ENCODE peak calls at places on chromosomes 16 and 17, in six cellular contexts. One of them, this sample, is unnamed.

GRCh38 chr17:34098712-34099111 is 156.4 kb upstream of the CCL2 start:
- DNase-seq in NCI-H2081: no peak
- DNase-seq in EL: no peak
- DNase-seq in fibroblast of pulmonary artery: no peak
- DNase-seq in activated CD4-positive, alpha-beta T cell treated with anti-CD3 and anti-CD28 coated beads, Interleukin-2, amount 50 U/mL, for 48 hours: no peak
- DNase-seq in iris pigment epithelial cell: no peak
- DNase-seq in this sample: no peak

GRCh38 chr16:57314161-57314785 is 29.8 kb upstream of the PLLP start:
- DNase-seq in NCI-H2081: no peak
- DNase-seq in EL: no peak
- DNase-seq in fibroblast of pulmonary artery: no peak
- DNase-seq in activated CD4-positive, alpha-beta T cell treated with anti-CD3 and anti-CD28 coated beads, Interleukin-2, amount 50 U/mL, for 48 hours: no peak
- DNase-seq in iris pigment epithelial cell: no peak
- DNase-seq in this sample: no peak

GRCh38 chr17:28937044-28937729 is 14.1 kb downstream of the PHF12 start:
- DNase-seq in NCI-H2081: no peak
- DNase-seq in EL: no peak
- DNase-seq in fibroblast of pulmonary artery: peak
- DNase-seq in activated CD4-positive, alpha-beta T cell treated with anti-CD3 and anti-CD28 coated beads, Interleukin-2, amount 50 U/mL, for 48 hours: no peak
- DNase-seq in iris pigment epithelial cell: peak
- DNase-seq in this sample: peak

GRCh38 chr17:36889955-36890354 is 47.3 kb upstream of the LHX1 start:
- DNase-seq in NCI-H2081: no peak
- DNase-seq in EL: no peak
- DNase-seq in fibroblast of pulmonary artery: no peak
- DNase-seq in activated CD4-positive, alpha-beta T cell treated with anti-CD3 and anti-CD28 coated beads, Interleukin-2, amount 50 U/mL, for 48 hours: no peak
- DNase-seq in iris pigment epithelial cell: no peak
- DNase-seq in this sample: no peak

GRCh38 chr17:56577190-56577589 is 16.3 kb upstream of the NOG start:
- DNase-seq in NCI-H2081: no peak
- DNase-seq in EL: no peak
- DNase-seq in fibroblast of pulmonary artery: no peak
- DNase-seq in activated CD4-positive, alpha-beta T cell treated with anti-CD3 and anti-CD28 coated beads, Interleukin-2, amount 50 U/mL, for 48 hours: no peak
- DNase-seq in iris pigment epithelial cell: no peak
- DNase-seq in this sample: no peak

GRCh38 chr16:83967091-83967490 is 953 bp upstream of the NECAB2 start:
- DNase-seq in NCI-H2081: no peak
- DNase-seq in EL: no peak
- DNase-seq in fibroblast of pulmonary artery: no peak
- DNase-seq in activated CD4-positive, alpha-beta T cell treated with anti-CD3 and anti-CD28 coated beads, Interleukin-2, amount 50 U/mL, for 48 hours: no peak
- DNase-seq in iris pigment epithelial cell: no peak
- DNase-seq in this sample: no peak

GRCh38 chr16:69555437-69555836 is 10.3 kb upstream of the NFAT5 start:
- DNase-seq in NCI-H2081: no peak
- DNase-seq in EL: no peak
- DNase-seq in fibroblast of pulmonary artery: no peak
- DNase-seq in activated CD4-positive, alpha-beta T cell treated with anti-CD3 and anti-CD28 coated beads, Interleukin-2, amount 50 U/mL, for 48 hours: no peak
- DNase-seq in iris pigment epithelial cell: no peak
- DNase-seq in this sample: no peak

GRCh38 chr16:86901483-86901882 is 323.1 kb downstream of the FOXL1 start:
- DNase-seq in NCI-H2081: no peak
- DNase-seq in EL: peak
- DNase-seq in fibroblast of pulmonary artery: peak
- DNase-seq in activated CD4-positive, alpha-beta T cell treated with anti-CD3 and anti-CD28 coated beads, Interleukin-2, amount 50 U/mL, for 48 hours: no peak
- DNase-seq in iris pigment epithelial cell: peak
- DNase-seq in this sample: no peak

GRCh38 chr17:59565959-59566324 is 532 bp downstream of the DHX40 start:
- DNase-seq in NCI-H2081: peak
- DNase-seq in EL: peak
- DNase-seq in fibroblast of pulmonary artery: peak
- DNase-seq in activated CD4-positive, alpha-beta T cell treated with anti-CD3 and anti-CD28 coated beads, Interleukin-2, amount 50 U/mL, for 48 hours: peak
- DNase-seq in iris pigment epithelial cell: peak
- DNase-seq in this sample: no peak

GRCh38 chr17:57425903-57426574 is 169.7 kb downstream of the MSI2 start:
- DNase-seq in NCI-H2081: no peak
- DNase-seq in EL: no peak
- DNase-seq in fibroblast of pulmonary artery: no peak
- DNase-seq in activated CD4-positive, alpha-beta T cell treated with anti-CD3 and anti-CD28 coated beads, Interleukin-2, amount 50 U/mL, for 48 hours: no peak
- DNase-seq in iris pigment epithelial cell: no peak
- DNase-seq in this sample: no peak

GRCh38 chr17:50170662-50171370 is 5.0 kb downstream of the SGCA start:
- DNase-seq in NCI-H2081: no peak
- DNase-seq in EL: no peak
- DNase-seq in fibroblast of pulmonary artery: no peak
- DNase-seq in activated CD4-positive, alpha-beta T cell treated with anti-CD3 and anti-CD28 coated beads, Interleukin-2, amount 50 U/mL, for 48 hours: peak
- DNase-seq in iris pigment epithelial cell: no peak
- DNase-seq in this sample: no peak

GRCh38 chr16:10037771-10038170 is 144.5 kb downstream of the GRIN2A start:
- DNase-seq in NCI-H2081: no peak
- DNase-seq in EL: peak
- DNase-seq in fibroblast of pulmonary artery: no peak
- DNase-seq in activated CD4-positive, alpha-beta T cell treated with anti-CD3 and anti-CD28 coated beads, Interleukin-2, amount 50 U/mL, for 48 hours: no peak
- DNase-seq in iris pigment epithelial cell: peak
- DNase-seq in this sample: no peak

GRCh38 chr17:68248886-68249872 is 1.3 kb downstream of the AMZ2 start:
- DNase-seq in NCI-H2081: no peak
- DNase-seq in EL: peak
- DNase-seq in fibroblast of pulmonary artery: no peak
- DNase-seq in activated CD4-positive, alpha-beta T cell treated with anti-CD3 and anti-CD28 coated beads, Interleukin-2, amount 50 U/mL, for 48 hours: no peak
- DNase-seq in iris pigment epithelial cell: no peak
- DNase-seq in this sample: peak

GRCh38 chr17:410674-411401 is 58.2 kb upstream of the RPH3AL start:
- DNase-seq in NCI-H2081: no peak
- DNase-seq in EL: peak
- DNase-seq in fibroblast of pulmonary artery: peak
- DNase-seq in activated CD4-positive, alpha-beta T cell treated with anti-CD3 and anti-CD28 coated beads, Interleukin-2, amount 50 U/mL, for 48 hours: peak
- DNase-seq in iris pigment epithelial cell: peak
- DNase-seq in this sample: no peak

GRCh38 chr16:55508941-55509920 is at the start of gene LPCAT2:
- DNase-seq in NCI-H2081: peak
- DNase-seq in EL: peak
- DNase-seq in fibroblast of pulmonary artery: peak
- DNase-seq in activated CD4-positive, alpha-beta T cell treated with anti-CD3 and anti-CD28 coated beads, Interleukin-2, amount 50 U/mL, for 48 hours: peak
- DNase-seq in iris pigment epithelial cell: peak
- DNase-seq in this sample: peak

GRCh38 chr16:89175280-89176146 is 4.0 kb downstream of the CDH15 start:
- DNase-seq in NCI-H2081: no peak
- DNase-seq in EL: no peak
- DNase-seq in fibroblast of pulmonary artery: no peak
- DNase-seq in activated CD4-positive, alpha-beta T cell treated with anti-CD3 and anti-CD28 coated beads, Interleukin-2, amount 50 U/mL, for 48 hours: no peak
- DNase-seq in iris pigment epithelial cell: no peak
- DNase-seq in this sample: no peak

GRCh38 chr17:44091200-44091997 is 20.9 kb downstream of the G6PC3 start:
- DNase-seq in NCI-H2081: no peak
- DNase-seq in EL: no peak
- DNase-seq in fibroblast of pulmonary artery: no peak
- DNase-seq in activated CD4-positive, alpha-beta T cell treated with anti-CD3 and anti-CD28 coated beads, Interleukin-2, amount 50 U/mL, for 48 hours: no peak
- DNase-seq in iris pigment epithelial cell: no peak
- DNase-seq in this sample: no peak

GRCh38 chr16:92431-93339 is 14.7 kb downstream of the MPG start:
- DNase-seq in NCI-H2081: no peak
- DNase-seq in EL: no peak
- DNase-seq in fibroblast of pulmonary artery: no peak
- DNase-seq in activated CD4-positive, alpha-beta T cell treated with anti-CD3 and anti-CD28 coated beads, Interleukin-2, amount 50 U/mL, for 48 hours: no peak
- DNase-seq in iris pigment epithelial cell: no peak
- DNase-seq in this sample: no peak

GRCh38 chr16:48507886-48508285 is 102.1 kb downstream of the N4BP1 start:
- DNase-seq in NCI-H2081: no peak
- DNase-seq in EL: no peak
- DNase-seq in fibroblast of pulmonary artery: no peak
- DNase-seq in activated CD4-positive, alpha-beta T cell treated with anti-CD3 and anti-CD28 coated beads, Interleukin-2, amount 50 U/mL, for 48 hours: no peak
- DNase-seq in iris pigment epithelial cell: no peak
- DNase-seq in this sample: no peak

GRCh38 chr17:72826602-72827001 is 265.9 kb downstream of the SLC39A11 start:
- DNase-seq in NCI-H2081: no peak
- DNase-seq in EL: peak
- DNase-seq in fibroblast of pulmonary artery: peak
- DNase-seq in activated CD4-positive, alpha-beta T cell treated with anti-CD3 and anti-CD28 coated beads, Interleukin-2, amount 50 U/mL, for 48 hours: no peak
- DNase-seq in iris pigment epithelial cell: peak
- DNase-seq in this sample: no peak

GRCh38 chr16:969508-970378 is 1.0 kb downstream of the LMF1 start:
- DNase-seq in NCI-H2081: no peak
- DNase-seq in EL: peak
- DNase-seq in fibroblast of pulmonary artery: peak
- DNase-seq in activated CD4-positive, alpha-beta T cell treated with anti-CD3 and anti-CD28 coated beads, Interleukin-2, amount 50 U/mL, for 48 hours: peak
- DNase-seq in iris pigment epithelial cell: peak
- DNase-seq in this sample: no peak

GRCh38 chr17:80195671-80196529 is 24.2 kb downstream of the SGSH start:
- DNase-seq in NCI-H2081: no peak
- DNase-seq in EL: peak
- DNase-seq in fibroblast of pulmonary artery: peak
- DNase-seq in activated CD4-positive, alpha-beta T cell treated with anti-CD3 and anti-CD28 coated beads, Interleukin-2, amount 50 U/mL, for 48 hours: peak
- DNase-seq in iris pigment epithelial cell: no peak
- DNase-seq in this sample: peak

GRCh38 chr17:28983286-28984240 is 22.3 kb downstream of the SEZ6 start:
- DNase-seq in NCI-H2081: no peak
- DNase-seq in EL: no peak
- DNase-seq in fibroblast of pulmonary artery: peak
- DNase-seq in activated CD4-positive, alpha-beta T cell treated with anti-CD3 and anti-CD28 coated beads, Interleukin-2, amount 50 U/mL, for 48 hours: no peak
- DNase-seq in iris pigment epithelial cell: peak
- DNase-seq in this sample: no peak

GRCh38 chr16:12976491-12976890 is 75.1 kb downstream of the SHISA9 start:
- DNase-seq in NCI-H2081: no peak
- DNase-seq in EL: no peak
- DNase-seq in fibroblast of pulmonary artery: no peak
- DNase-seq in activated CD4-positive, alpha-beta T cell treated with anti-CD3 and anti-CD28 coated beads, Interleukin-2, amount 50 U/mL, for 48 hours: no peak
- DNase-seq in iris pigment epithelial cell: no peak
- DNase-seq in this sample: no peak

GRCh38 chr16:53080345-53081031 is 25.7 kb downstream of the CHD9 start:
- DNase-seq in NCI-H2081: no peak
- DNase-seq in EL: peak
- DNase-seq in fibroblast of pulmonary artery: peak
- DNase-seq in activated CD4-positive, alpha-beta T cell treated with anti-CD3 and anti-CD28 coated beads, Interleukin-2, amount 50 U/mL, for 48 hours: no peak
- DNase-seq in iris pigment epithelial cell: peak
- DNase-seq in this sample: no peak

GRCh38 chr16:83508295-83508694 is 299.5 kb upstream of the HSBP1 start:
- DNase-seq in NCI-H2081: no peak
- DNase-seq in EL: no peak
- DNase-seq in fibroblast of pulmonary artery: no peak
- DNase-seq in activated CD4-positive, alpha-beta T cell treated with anti-CD3 and anti-CD28 coated beads, Interleukin-2, amount 50 U/mL, for 48 hours: no peak
- DNase-seq in iris pigment epithelial cell: no peak
- DNase-seq in this sample: no peak

GRCh38 chr17:149897-150575 is 12.7 kb downstream of the SCGB1C2 start:
- DNase-seq in NCI-H2081: no peak
- DNase-seq in EL: no peak
- DNase-seq in fibroblast of pulmonary artery: no peak
- DNase-seq in activated CD4-positive, alpha-beta T cell treated with anti-CD3 and anti-CD28 coated beads, Interleukin-2, amount 50 U/mL, for 48 hours: no peak
- DNase-seq in iris pigment epithelial cell: no peak
- DNase-seq in this sample: no peak

GRCh38 chr17:17380156-17380925 is 77.2 kb downstream of the NT5M start:
- DNase-seq in NCI-H2081: no peak
- DNase-seq in EL: no peak
- DNase-seq in fibroblast of pulmonary artery: no peak
- DNase-seq in activated CD4-positive, alpha-beta T cell treated with anti-CD3 and anti-CD28 coated beads, Interleukin-2, amount 50 U/mL, for 48 hours: no peak
- DNase-seq in iris pigment epithelial cell: no peak
- DNase-seq in this sample: no peak

GRCh38 chr17:28720247-28720996 is 637 bp downstream of the RPL23A start:
- DNase-seq in NCI-H2081: no peak
- DNase-seq in EL: no peak
- DNase-seq in fibroblast of pulmonary artery: no peak
- DNase-seq in activated CD4-positive, alpha-beta T cell treated with anti-CD3 and anti-CD28 coated beads, Interleukin-2, amount 50 U/mL, for 48 hours: peak
- DNase-seq in iris pigment epithelial cell: no peak
- DNase-seq in this sample: no peak

GRCh38 chr17:35568561-35568960 is 7.9 kb upstream of the SLFN14 start:
- DNase-seq in NCI-H2081: no peak
- DNase-seq in EL: peak
- DNase-seq in fibroblast of pulmonary artery: peak
- DNase-seq in activated CD4-positive, alpha-beta T cell treated with anti-CD3 and anti-CD28 coated beads, Interleukin-2, amount 50 U/mL, for 48 hours: peak
- DNase-seq in iris pigment epithelial cell: peak
- DNase-seq in this sample: peak

This sample was measured in upper lobe of left lung.